ENCODE peak calls at places on chromosomes 1 and 21, in five cellular contexts. T is activated T-helper 1 cell treated with anti-CD3 and anti-CD28 coated beads, Interleukin-2, amount 50 U/mL, for 16 hours; V is activated naive CD8-positive, alpha-beta T cell treated with anti-CD3 and anti-CD28 coated beads, Interleukin-2, amount 50 U/mL, for 24 hours; O is stimulated activated CD4-positive, alpha-beta T cell treated with anti-CD3 and anti-CD28 coated beads, Interleukin-15, amount 100 ng/mL, for 48 hours; E is prostate gland. N is an unnamed sample.
A peak's percentile ranks its signal among the peaks of the same experiment; 100 is the strongest.

GRCh38 chr1:36175137-36176095 is 19.5 kb downstream of the MAP7D1 start:
- DNase-seq in V (no peak), O (no peak), E (no peak), T (no peak), N (no peak)

GRCh38 chr1:31944205-31945089 is 6.3 kb upstream of the PTP4A2 start:
- DNase-seq in V (peak; percentile 82), T (peak; percentile 54), E (peak; percentile 66), O (peak; percentile 77), N (peak; percentile 86)

GRCh38 chr1:198153804-198154203 is 3.0 kb upstream of the NEK7 start:
- DNase-seq in V (no peak), E (no peak), O (no peak), T (no peak), N (no peak)

GRCh38 chr1:57401671-57402070 is 22.2 kb downstream of the DAB1 start:
- DNase-seq in O (no peak), V (no peak), E (no peak), T (no peak), N (no peak)

GRCh38 chr1:2115922-2116341 is 65.7 kb downstream of the PRKCZ start:
- DNase-seq in E (no peak), O (no peak), T (no peak), V (no peak), N (peak; percentile 52)

GRCh38 chr1:7747605-7748004 is 23.5 kb upstream of the VAMP3 start:
- DNase-seq in T (no peak), E (no peak), O (no peak), V (no peak), N (no peak)

GRCh38 chr1:110161822-110162221 is 11.5 kb downstream of the SLC6A17 start:
- DNase-seq in V (no peak), E (no peak), T (no peak), O (no peak), N (no peak)

GRCh38 chr1:42999308-42999707 is 40.6 kb upstream of the SLC2A1 start:
- DNase-seq in E (no peak), O (no peak), V (no peak), T (no peak), N (no peak)

GRCh38 chr1:27241677-27242076 is 7.2 kb downstream of the WDTC1 start:
- DNase-seq in V (no peak), E (no peak), O (no peak), T (no peak), N (no peak)

GRCh38 chr1:224496826-224497225 is 62.2 kb upstream of the WDR26 start:
- DNase-seq in T (no peak), O (no peak), V (no peak), E (no peak), N (no peak)

GRCh38 chr21:43600642-43601397 is 58.5 kb downstream of the HSF2BP start:
- DNase-seq in T (no peak), V (no peak), E (no peak), O (no peak), N (no peak)

GRCh38 chr1:215636258-215636965 is 69.3 kb downstream of the KCTD3 start:
- DNase-seq in V (no peak), O (no peak), E (peak; percentile 10), T (no peak), N (no peak)

GRCh38 chr1:245330951-245331350 is 176.2 kb downstream of the KIF26B start:
- DNase-seq in T (no peak), E (no peak), O (no peak), V (no peak), N (no peak)

GRCh38 chr1:151175910-151176309 is at the start of gene TMOD4:
- DNase-seq in O (no peak), T (no peak), V (no peak), E (no peak), N (no peak)

GRCh38 chr1:205601209-205601608 is 30.6 kb downstream of the ELK4 start:
- DNase-seq in E (no peak), O (no peak), V (no peak), T (no peak), N (no peak)

GRCh38 chr1:172977296-172978027 is 73.3 kb downstream of the TNFSF18 start:
- DNase-seq in T (no peak), E (no peak), V (no peak), O (no peak), N (no peak)

GRCh38 chr1:114153051-114153620 is 533 bp downstream of the SYT6 start:
- DNase-seq in O (no peak), E (no peak), V (peak; percentile 7), T (no peak), N (no peak)

GRCh38 chr1:225474986-225475820 is 47.4 kb upstream of the LBR start:
- DNase-seq in O (peak; percentile 43), T (peak; percentile 66), V (peak; percentile 71), E (no peak), N (no peak)

GRCh38 chr21:41366522-41367151 is 4.8 kb downstream of the MX2 start:
- DNase-seq in O (no peak), E (peak; percentile 31), V (no peak), T (no peak), N (no peak)

GRCh38 chr21:46189213-46189958 is 5.1 kb upstream of the SPATC1L start:
- DNase-seq in V (no peak), T (no peak), O (no peak), E (peak; percentile 62), N (peak; percentile 54)

GRCh38 chr1:156120318-156120717 is 5.8 kb downstream of the LMNA start:
- DNase-seq in O (no peak), T (no peak), V (no peak), E (no peak), N (no peak)

GRCh38 chr1:199089393-199090122 is 450.7 kb downstream of the PTPRC start:
- DNase-seq in V (peak; percentile 36), E (no peak), T (no peak), O (no peak), N (no peak)

GRCh38 chr1:25590096-25590824 is 26.3 kb upstream of the MAN1C1 start:
- DNase-seq in V (no peak), T (no peak), O (no peak), E (peak; percentile 44), N (no peak)

GRCh38 chr1:28804071-28804470 is 7.9 kb upstream of the OPRD1 start:
- DNase-seq in T (no peak), O (no peak), E (no peak), V (no peak), N (no peak)

GRCh38 chr1:111878649-111879048 is 110.8 kb downstream of the KCND3 start:
- DNase-seq in T (no peak), V (no peak), O (no peak), E (no peak), N (no peak)

GRCh38 chr1:40653851-40654537 is 11.5 kb downstream of the RIMS3 start:
- DNase-seq in O (no peak), V (no peak), T (no peak), E (no peak), N (no peak)

GRCh38 chr1:94617957-94618739 is 76.6 kb upstream of the F3 start:
- DNase-seq in O (no peak), V (no peak), T (no peak), E (no peak), N (no peak)

GRCh38 chr1:199463521-199464127 is 563.9 kb upstream of the NR5A2 start:
- DNase-seq in E (no peak), O (peak; percentile 14), T (no peak), V (no peak), N (no peak)

GRCh38 chr21:27277122-27277521 is 310.2 kb upstream of the ADAMTS5 start:
- DNase-seq in T (no peak), O (no peak), E (no peak), V (no peak), N (no peak)

N was measured in RWPE2.